ENCODE peak calls at places on chromosomes 6 and 20, in nine cellular contexts. I is NCI-H774, C is WTC11, J is activated T-cell treated with anti-CD3 and anti-CD28 coated beads for 1 hour, B is nucleus accumbens, X is NCI-H1417, R is EH, T is NCI-H1105, A is left kidney. M is an unnamed sample.

GRCh38 chr6:117483645-117484016 is 1.2 kb downstream of the DCBLD1 start:
- DNase-seq in J (no peak), T (peak), R (peak), C (no peak), I (peak), B (no peak), A (no peak), X (peak), M (no peak)

GRCh38 chr6:116101298-116101718 is 655 bp downstream of the NT5DC1 start:
- DNase-seq in R (no peak), I (no peak), B (no peak), C (no peak), J (peak), X (no peak), T (no peak), A (no peak), M (no peak)

GRCh38 chr20:34644345-34644744 is 32.5 kb downstream of the PIGU start:
- DNase-seq in T (no peak), R (no peak), J (no peak), A (no peak), B (no peak), I (no peak), X (no peak), C (no peak), M (no peak)

GRCh38 chr6:144447487-144447886 is 162.4 kb downstream of the UTRN start:
- DNase-seq in X (no peak), J (no peak), A (no peak), B (no peak), C (no peak), T (no peak), I (no peak), R (peak), M (no peak)

GRCh38 chr20:57829805-57830514 is 120.1 kb upstream of the PMEPA1 start:
- DNase-seq in T (no peak), X (peak), R (no peak), C (no peak), I (no peak), A (no peak), J (no peak), B (no peak), M (no peak)

GRCh38 chr6:92762414-92763374 is 656.7 kb downstream of the EPHA7 start:
- DNase-seq in C (no peak), X (no peak), I (no peak), B (no peak), T (no peak), J (no peak), R (no peak), A (peak), M (no peak)

GRCh38 chr6:32952817-32953739 is at the start of gene HLA-DMA:
- DNase-seq in A (peak), I (peak), J (peak), R (peak), T (no peak), X (peak), B (peak), C (peak), M (peak)

GRCh38 chr6:146905313-146905712 is 298.9 kb upstream of the STXBP5 start:
- DNase-seq in T (peak), A (no peak), J (no peak), B (no peak), C (no peak), R (peak), X (peak), I (peak), M (no peak)

GRCh38 chr20:17888044-17888443 is 80.5 kb downstream of the SNX5 start:
- DNase-seq in C (no peak), A (no peak), T (no peak), J (no peak), I (no peak), X (no peak), R (peak), B (no peak), M (no peak)

GRCh38 chr20:64160536-64161495 is 3.4 kb upstream of the MYT1 start:
- DNase-seq in R (no peak), C (no peak), B (no peak), X (peak), J (no peak), T (no peak), A (no peak), I (peak), M (no peak)

GRCh38 chr6:139369568-139370046 is 4.8 kb downstream of the CITED2 start:
- DNase-seq in C (no peak), J (no peak), A (peak), I (peak), B (no peak), R (peak), T (peak), X (peak), M (no peak)

M was measured in endothelial cell.